ENCODE peak calls at places on chromosomes 13 and 19, in eight cellular contexts. Y is uterus; N is breast epithelium; S is GM10248; Q is EH; H is right lobe of liver; C is dermis blood vessel endothelial cell; L is stimulated activated CD8-positive, alpha-beta memory T cell treated with anti-CD3 and anti-CD28 coated beads, Interleukin-4, amount 100 ng/mL, for 1 hour. U is an unnamed sample.

GRCh38 chr19:7177926-7178325 is 108.4 kb downstream of the ZNF557 start:
- DNase-seq in Q (peak), N (no peak), L (no peak), S (no peak), H (no peak), C (no peak), Y (no peak), U (no peak)

GRCh38 chr19:29831041-29831548 is 19.3 kb downstream of the CCNE1 start:
- DNase-seq in Y (no peak), Q (no peak), H (no peak), C (no peak), N (no peak), L (peak), S (no peak), U (no peak)

GRCh38 chr13:113209336-113209879 is at the start of gene CUL4A:
- DNase-seq in N (peak), H (peak), L (peak), S (peak), Q (peak), C (peak), Y (peak), U (peak)

GRCh38 chr19:17294051-17294891 is 9.0 kb downstream of the ABHD8 start:
- DNase-seq in Y (no peak), S (peak), Q (peak), L (no peak), N (no peak), C (peak), H (peak), U (peak)

GRCh38 chr19:29515233-29515619 is 10.6 kb upstream of the VSTM2B start:
- DNase-seq in N (no peak), Q (no peak), C (no peak), S (no peak), H (no peak), L (no peak), Y (no peak), U (no peak)

GRCh38 chr13:77448689-77449088 is 86.8 kb upstream of the SCEL start:
- DNase-seq in C (no peak), N (no peak), S (no peak), Q (no peak), L (no peak), Y (no peak), H (no peak), U (no peak)

GRCh38 chr13:32309812-32310706 is 5.1 kb downstream of the ZAR1L start:
- DNase-seq in L (no peak), Y (no peak), C (peak), S (peak), H (peak), Q (peak), N (no peak), U (peak)

GRCh38 chr19:3338541-3339181 is 27.7 kb upstream of the NFIC start:
- DNase-seq in N (peak), Q (no peak), C (no peak), S (no peak), L (no peak), Y (peak), H (peak), U (no peak)

GRCh38 chr19:42376177-42376555 is 13.9 kb downstream of the CNFN start:
- DNase-seq in Q (no peak), H (no peak), N (no peak), S (no peak), Y (no peak), C (no peak), L (no peak), U (no peak)

GRCh38 chr19:11324748-11325389 is 14.6 kb downstream of the RAB3D start:
- DNase-seq in N (no peak), Y (peak), S (no peak), Q (no peak), C (no peak), H (no peak), L (no peak), U (no peak)

GRCh38 chr13:22049384-22049783 is 378.5 kb downstream of the FGF9 start:
- DNase-seq in Y (no peak), N (no peak), H (no peak), L (no peak), S (no peak), C (no peak), Q (no peak), U (no peak)

GRCh38 chr19:10881403-10882107 is 10.2 kb downstream of the CARM1 start:
- DNase-seq in Y (no peak), S (no peak), L (no peak), H (peak), N (no peak), Q (no peak), C (no peak), U (no peak)

GRCh38 chr13:88124142-88124541 is 453.0 kb downstream of the SLITRK5 start:
- DNase-seq in H (no peak), N (no peak), L (no peak), C (no peak), Y (no peak), S (no peak), Q (no peak), U (no peak)

GRCh38 chr19:21451187-21451586 is 54.2 kb upstream of the ZNF429 start:
- DNase-seq in Y (no peak), L (no peak), H (no peak), S (no peak), Q (no peak), N (no peak), C (no peak), U (no peak)

GRCh38 chr13:22402682-22403081 is 731.8 kb downstream of the FGF9 start:
- DNase-seq in C (no peak), N (no peak), Y (no peak), S (no peak), L (no peak), Q (no peak), H (no peak), U (no peak)

GRCh38 chr19:10420444-10421239 is at the start of gene PDE4A:
- DNase-seq in Y (no peak), L (no peak), Q (peak), N (no peak), C (peak), H (no peak), S (peak), U (peak)

GRCh38 chr19:17681505-17682125 is 6.5 kb downstream of the UNC13A start:
- DNase-seq in S (peak), Y (no peak), Q (peak), N (no peak), C (peak), L (peak), H (no peak), U (peak)

GRCh38 chr19:32191921-32192320 is 153.5 kb upstream of the ZNF507 start:
- DNase-seq in L (no peak), C (no peak), Q (no peak), S (no peak), H (no peak), N (no peak), Y (no peak), U (no peak)

GRCh38 chr19:2417881-2418406 is 9.4 kb downstream of the TIMM13 start:
- DNase-seq in L (no peak), S (no peak), H (no peak), Y (no peak), Q (no peak), C (no peak), N (no peak), U (no peak)

GRCh38 chr13:30607908-30608307 is 9.8 kb upstream of the USPL1 start:
- DNase-seq in Q (no peak), Y (no peak), H (no peak), N (no peak), C (no peak), S (peak), L (peak), U (peak)

U was measured in MM.1S.